ENCODE peak calls at places on chromosome 2, in eight cellular contexts. Q is lower lobe of right lung; G is CD4-positive, alpha-beta T cell; I is breast epithelium; W is HL-60; N is CD8-positive, alpha-beta memory T cell; H is GM23248; T is cardiac muscle cell. L is an unnamed sample.

GRCh38 chr2:240397924-240398611 is 37.4 kb upstream of the GPC1 start:
- DNase-seq in T (no peak), W (no peak), Q (peak; percentile 38), H (no peak), N (no peak), G (no peak), I (no peak), L (no peak)

GRCh38 chr2:197556456-197556855 is 40.6 kb downstream of the MOB4 start:
- DNase-seq in G (no peak), W (no peak), I (no peak), H (peak; percentile 44), Q (no peak), N (no peak), T (no peak), L (no peak)

GRCh38 chr2:196149926-196150325 is 21.5 kb downstream of the STK17B start:
- DNase-seq in T (no peak), N (no peak), H (no peak), Q (no peak), G (no peak), W (no peak), I (no peak), L (no peak)

GRCh38 chr2:127092951-127093516 is 13.9 kb downstream of the BIN1 start:
- DNase-seq in I (no peak), N (no peak), G (no peak), Q (peak; percentile 20), H (no peak), T (no peak), W (no peak), L (no peak)

GRCh38 chr2:44946681-44947360 is 5.3 kb downstream of the SIX3 start:
- DNase-seq in G (no peak), W (no peak), N (no peak), T (no peak), Q (no peak), H (no peak), I (no peak), L (no peak)

GRCh38 chr2:68974251-68974650 is at the start of gene GKN1:
- DNase-seq in W (no peak), I (no peak), T (no peak), G (no peak), Q (no peak), N (no peak), H (peak; percentile 43), L (no peak)

GRCh38 chr2:67259581-67260347 is 137.4 kb upstream of the ETAA1 start:
- DNase-seq in Q (no peak), H (peak; percentile 95), N (no peak), G (no peak), W (no peak), I (no peak), T (no peak), L (no peak)

GRCh38 chr2:237944302-237944701 is 22.5 kb upstream of the UBE2F start:
- DNase-seq in Q (no peak), N (no peak), T (no peak), I (no peak), H (no peak), W (no peak), G (no peak), L (no peak)

GRCh38 chr2:236167297-236168109 is 683 bp downstream of the GBX2 start:
- DNase-seq in T (peak; percentile 68), W (no peak), H (peak; percentile 73), I (no peak), Q (no peak), G (no peak), N (no peak), L (no peak)

DNA sequence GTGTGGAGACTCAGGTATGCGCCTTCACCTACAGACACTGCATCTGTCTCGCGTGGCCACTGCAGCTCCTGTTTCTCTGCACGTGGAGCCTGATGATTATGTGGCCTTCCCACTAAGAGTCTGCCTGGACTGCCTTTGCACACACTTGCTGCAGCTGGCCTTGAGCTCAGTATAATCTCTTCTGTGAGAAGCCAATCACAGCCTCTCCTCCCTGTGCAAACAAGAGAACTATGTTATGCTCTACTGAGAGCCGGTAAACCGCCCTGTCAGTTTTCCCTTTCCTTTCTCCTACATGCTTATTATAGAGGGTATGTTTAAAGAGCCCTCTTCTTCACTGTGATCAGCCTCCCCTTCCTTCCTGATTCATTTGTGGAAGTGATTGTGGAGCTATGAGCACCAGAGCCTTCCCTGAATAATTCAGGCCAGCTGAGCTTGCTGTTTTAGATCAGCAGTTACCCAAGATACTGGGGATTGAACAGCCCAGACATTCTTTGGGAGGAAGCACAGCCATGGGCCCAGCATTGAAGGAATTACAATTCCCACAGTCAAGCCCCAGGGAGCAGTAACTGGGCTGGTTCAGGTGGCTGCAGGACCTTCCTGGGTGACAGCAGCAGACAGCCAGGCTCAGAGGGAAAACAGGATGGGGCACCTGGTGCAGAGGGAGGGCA is 3.7 kb upstream of the TGFA start:
- DNase-seq in Q (no peak), N (no peak), W (no peak), H (no peak), T (peak; percentile 35), I (no peak), G (no peak), L (no peak)
- H3K27ac ChIP-seq in Q (no peak overlapping the region), N (no peak overlapping the region), W (no peak overlapping the region), H (no peak overlapping the region), T (no peak overlapping the region), I (no peak overlapping the region), G (no peak overlapping the region), L (peak overlapping the region; percentile 83)

GRCh38 chr2:137966043-137966442 is 1.8 kb downstream of the HNMT start:
- DNase-seq in W (no peak), N (no peak), T (no peak), I (no peak), Q (no peak), G (no peak), H (no peak), L (no peak)

GRCh38 chr2:137967042-137967441 is 2.8 kb downstream of the HNMT start:
- DNase-seq in T (no peak), Q (no peak), W (no peak), N (no peak), I (no peak), G (no peak), H (no peak), L (no peak)

GRCh38 chr2:137969418-137969765 is 5.1 kb downstream of the HNMT start:
- DNase-seq in I (peak; percentile 32), W (peak; percentile 64), N (no peak), Q (no peak), H (peak; percentile 91), T (no peak), G (no peak), L (no peak)

GRCh38 chr2:137968477-137969417 is 4.5 kb downstream of the HNMT start:
- DNase-seq in I (no peak), T (no peak), G (no peak), W (no peak), H (no peak), Q (no peak), N (no peak), L (no peak)

DNA sequence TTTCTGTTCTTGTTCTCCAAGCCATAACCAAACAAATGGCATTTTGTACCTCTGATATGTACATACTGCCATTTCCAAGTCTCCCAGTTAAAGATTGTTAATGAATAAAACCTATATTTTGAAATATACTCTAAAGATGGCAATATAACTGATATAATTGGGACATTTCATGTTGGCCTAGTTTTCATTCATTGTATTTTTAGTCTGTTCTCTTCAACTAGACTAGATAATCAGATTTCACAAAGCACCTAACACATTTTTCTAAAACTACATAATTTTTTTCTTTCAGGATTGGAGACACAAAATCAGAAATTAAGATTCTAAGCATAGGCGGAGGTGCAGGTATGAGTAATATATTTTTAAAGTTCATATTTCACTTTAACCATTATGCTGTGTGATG is 5.6 kb downstream of the HNMT start:
- DNase-seq in Q (no peak), G (no peak), T (no peak), H (no peak), I (no peak), W (no peak), N (no peak), L (no peak)
- H3K27ac ChIP-seq in Q (peak overlapping the region; percentile 4), G (no peak overlapping the region), T (no peak overlapping the region), H (peak overlapping the region; percentile 38), I (peak overlapping the region; percentile 50), W (no peak overlapping the region), N (no peak overlapping the region), L (no peak overlapping the region)

GRCh38 chr2:9471212-9471611 is 3.1 kb upstream of the IAH1 start:
- DNase-seq in W (no peak), Q (no peak), G (no peak), H (no peak), I (no peak), T (no peak), N (no peak), L (no peak)

GRCh38 chr2:9477914-9478313 is 3.6 kb downstream of the IAH1 start:
- DNase-seq in H (no peak), I (no peak), W (no peak), Q (no peak), T (no peak), G (no peak), N (no peak), L (no peak)

GRCh38 chr2:9473985-9474360 is 378 bp upstream of the IAH1 start:
- DNase-seq in W (no peak), H (peak; percentile 58), I (peak; percentile 34), G (peak; percentile 62), N (peak; percentile 65), T (peak; percentile 15), Q (peak; percentile 73), L (peak; percentile 70)

GRCh38 chr2:9473308-9473984 is 905 bp upstream of the IAH1 start:
- DNase-seq in I (no peak), G (peak; percentile 9), T (peak; percentile 9), H (no peak), W (no peak), Q (no peak), N (no peak), L (no peak)

DNA sequence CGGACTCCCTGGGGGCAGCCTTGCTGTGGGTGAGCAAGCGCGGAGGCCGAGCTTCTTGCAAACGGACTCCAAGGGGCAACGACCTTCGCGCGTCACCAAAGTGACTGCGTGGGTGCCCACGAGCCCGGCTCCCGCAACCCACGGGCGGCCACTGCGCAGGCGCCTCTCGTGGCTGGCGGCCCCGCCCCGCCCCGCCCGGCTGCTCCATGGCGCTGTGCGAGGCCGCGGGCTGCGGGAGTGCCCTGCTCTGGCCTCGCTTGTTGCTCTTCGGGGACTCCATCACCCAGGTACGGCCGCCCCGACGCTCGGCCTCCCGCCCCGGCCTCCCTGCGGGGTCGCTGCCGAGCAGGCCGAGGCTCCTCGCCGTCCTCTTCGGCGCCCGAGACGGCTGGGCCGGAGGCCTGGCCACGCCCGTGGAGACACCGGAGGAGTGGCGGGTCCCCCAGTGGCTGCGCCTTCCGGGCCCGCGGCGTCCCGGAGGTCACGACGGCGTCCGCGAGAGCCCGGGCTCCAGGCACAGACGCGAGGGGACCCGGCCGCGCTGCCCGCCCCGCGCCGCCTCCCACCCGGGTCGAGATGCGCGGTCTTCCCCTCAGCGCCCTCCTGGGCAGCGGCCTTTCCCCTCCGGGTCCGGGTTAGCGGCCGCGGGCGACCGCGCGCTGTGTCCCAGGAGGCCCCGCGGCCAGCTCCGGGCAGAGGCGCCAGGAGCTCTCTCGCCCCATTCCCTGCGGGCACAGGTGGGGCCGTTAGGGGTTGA is at the start of gene IAH1:
- DNase-seq in Q (peak; percentile 83), T (peak; percentile 45), W (peak; percentile 39), H (peak; percentile 77), I (peak; percentile 31), G (peak; percentile 66), N (peak; percentile 75), L (no peak)
- H3K27ac ChIP-seq in Q (peak within 1 kb of the TSS; percentile 94), T (no peak within 1 kb of the TSS), W (peak within 1 kb of the TSS; percentile 75), H (peak within 1 kb of the TSS; percentile 90), I (peak within 1 kb of the TSS; percentile 86), G (peak within 1 kb of the TSS; percentile 90), N (peak within 1 kb of the TSS; percentile 90), L (peak within 1 kb of the TSS; percentile 84)

DNA sequence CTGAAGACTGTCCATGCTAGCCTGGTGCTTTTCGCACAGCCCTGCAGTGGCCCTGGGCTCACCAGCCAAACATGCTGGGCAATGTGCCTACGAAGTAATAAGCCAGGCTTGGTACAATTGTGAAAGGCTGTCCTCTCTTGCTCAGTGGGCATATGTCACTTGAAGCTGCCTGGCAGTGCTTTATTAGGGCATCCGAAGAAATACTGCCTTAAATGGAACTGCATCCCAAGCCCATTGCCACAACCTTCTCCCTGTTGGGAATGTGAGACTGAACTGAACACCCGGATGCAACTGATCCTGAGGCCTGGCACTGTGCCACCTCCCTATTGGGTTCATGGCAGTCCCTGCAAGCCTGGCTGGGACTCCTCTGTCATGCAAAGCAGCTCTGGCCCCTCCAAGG is 15.9 kb downstream of the CAPG start:
- DNase-seq in H (no peak), N (no peak), Q (no peak), T (no peak), G (no peak), W (no peak), I (peak; percentile 51), L (peak; percentile 57)
- H3K27ac ChIP-seq in H (peak overlapping the region; percentile 38), N (no peak overlapping the region), Q (no peak overlapping the region), T (no peak overlapping the region), G (no peak overlapping the region), W (no peak overlapping the region), I (peak overlapping the region; percentile 86), L (peak overlapping the region; percentile 24)

L was measured in caudate nucleus.